ENCODE peak calls at places on chromosomes 16 and 17, in six cellular contexts. K, V, D, F, L and M are unnamed samples.

GRCh38 chr17:67947325-67947813 is 48.9 kb downstream of the C17orf58 start:
- DNase-seq in K (no peak), V (no peak), D (no peak), F (no peak), L (no peak), M (no peak)

GRCh38 chr17:45908460-45908859 is 14.1 kb downstream of the MAPT start:
- DNase-seq in D (no peak), F (no peak), L (no peak), V (no peak), K (no peak), M (no peak)

GRCh38 chr16:2699791-2700600 is 17.7 kb downstream of the KCTD5 start:
- DNase-seq in D (no peak), K (no peak), F (no peak), V (no peak), L (no peak), M (no peak)

GRCh38 chr16:1971678-1972489 is at the start of gene TBL3:
- DNase-seq in D (peak; percentile 94), K (peak; percentile 73), F (peak; percentile 97), L (peak; percentile 90), V (peak; percentile 96), M (peak; percentile 97)

GRCh38 chr17:6254036-6254435 is 180.9 kb downstream of the AIPL1 start:
- DNase-seq in V (no peak), L (no peak), F (no peak), D (no peak), K (no peak), M (peak; percentile 25)

GRCh38 chr17:21129023-21129681 is 2.4 kb downstream of the DHRS7B start:
- DNase-seq in F (no peak), L (peak; percentile 24), V (no peak), D (peak; percentile 22), K (no peak), M (no peak)

GRCh38 chr17:53470626-53471025 is 352.1 kb upstream of the KIF2B start:
- DNase-seq in K (no peak), V (no peak), F (no peak), L (no peak), D (no peak), M (no peak)

GRCh38 chr17:40529991-40530390 is 28.6 kb upstream of the TNS4 start:
- DNase-seq in D (no peak), K (no peak), L (no peak), V (no peak), F (no peak), M (no peak)

GRCh38 chr17:12053552-12053951 is 32.9 kb downstream of the MAP2K4 start:
- DNase-seq in V (no peak), F (no peak), K (no peak), D (no peak), L (no peak), M (no peak)

GRCh38 chr17:5592382-5592781 is 8.1 kb upstream of the NLRP1 start:
- DNase-seq in D (no peak), V (peak; percentile 69), K (no peak), F (peak; percentile 54), L (no peak), M (no peak)

GRCh38 chr17:78396436-78397335 is 18.2 kb downstream of the PGS1 start:
- DNase-seq in L (no peak), V (no peak), D (no peak), K (peak; percentile 40), F (no peak), M (no peak)

DNA sequence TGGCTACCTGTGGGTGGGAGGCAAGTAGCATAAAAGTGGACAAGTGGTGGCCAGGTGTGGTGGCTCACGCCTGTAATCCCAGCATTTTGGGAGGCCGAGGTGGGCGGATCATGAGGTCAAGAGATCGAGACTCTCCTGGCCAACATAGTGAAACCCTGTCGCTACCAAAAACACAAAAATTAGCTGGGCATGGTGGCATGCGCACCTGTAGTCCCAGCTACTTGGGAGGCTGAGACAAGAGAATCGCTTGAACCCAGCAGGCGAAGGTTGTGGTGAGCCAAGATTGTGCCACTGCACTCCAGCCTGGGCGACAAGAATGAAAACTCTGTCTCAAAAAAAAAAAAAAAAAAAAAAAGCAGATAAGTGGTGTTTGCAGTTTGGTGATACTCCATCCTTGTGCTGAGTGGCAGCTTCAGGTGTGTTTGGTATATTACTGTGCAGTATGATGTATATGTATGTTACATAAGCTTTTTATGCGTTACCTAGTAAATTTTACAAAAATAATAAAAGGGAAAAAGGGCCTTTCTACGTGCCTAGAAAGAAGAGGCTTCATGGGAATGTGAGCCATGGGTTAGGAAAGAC is 856 bp downstream of the ICAM2 start:
- DNase-seq in K (no peak), V (no peak), F (no peak), L (no peak), D (no peak), M (no peak)
- H3K4me3 ChIP-seq in K (peak overlapping the region; percentile 68), V (no peak overlapping the region), F (peak overlapping the region; percentile 94), L (no peak overlapping the region), D (peak overlapping the region; percentile 30), M (no peak overlapping the region)

GRCh38 chr17:56793947-56794346 is 39.8 kb downstream of the C17orf67 start:
- DNase-seq in L (no peak), V (peak; percentile 28), F (no peak), D (no peak), K (no peak), M (no peak)
- H3K36me3 ChIP-seq in L (no peaks in the 10 kb centered on the region), V (no peaks in the 10 kb centered on the region), F (no peaks in the 10 kb centered on the region), D (no peaks in the 10 kb centered on the region), K (no peaks in the 10 kb centered on the region), M (no peaks in the 10 kb centered on the region)

DNA sequence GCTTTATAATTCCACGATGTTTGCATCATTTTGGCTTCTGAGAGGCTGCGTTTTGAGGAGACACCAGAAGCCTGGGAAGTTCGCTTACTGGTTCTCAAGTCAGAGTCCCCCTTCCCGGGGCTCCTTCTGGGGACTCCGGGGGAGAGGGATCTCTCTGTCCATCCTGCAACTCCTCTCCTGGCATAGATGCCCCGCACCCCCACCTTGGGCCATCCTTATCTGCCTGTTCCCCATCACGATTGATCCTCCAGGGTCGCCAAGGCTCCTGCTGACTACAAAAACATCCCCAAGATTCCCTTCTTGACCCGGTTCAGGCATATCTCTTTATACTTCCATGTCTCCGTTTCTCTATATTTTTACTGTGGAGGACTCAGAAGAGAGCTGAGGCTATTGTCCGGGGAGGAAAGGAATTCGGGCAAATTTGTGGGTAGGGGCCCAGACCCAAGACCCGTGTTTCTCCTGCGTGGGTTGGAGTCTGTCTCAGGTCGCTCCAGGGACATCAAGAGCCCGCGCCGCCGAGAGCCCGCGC is 18.4 kb upstream of the HOXB13 start:
- DNase-seq in L (no peak), F (no peak), D (no peak), V (no peak), K (no peak), M (no peak)
- H3K4me3 ChIP-seq in L (peak overlapping the region; percentile 5), F (no peak overlapping the region), D (no peak overlapping the region), V (no peak overlapping the region), K (no peak overlapping the region), M (no peak overlapping the region)

GRCh38 chr17:35894206-35894605 is 14.0 kb upstream of the CCL5 start:
- DNase-seq in L (no peak), V (no peak), D (no peak), K (no peak), F (no peak), M (no peak)
- H3K36me3 ChIP-seq in L (no peaks in the 10 kb centered on the region), V (no peaks in the 10 kb centered on the region), D (no peaks in the 10 kb centered on the region), K (no peaks in the 10 kb centered on the region), F (no peaks in the 10 kb centered on the region), M (no peaks in the 10 kb centered on the region)

GRCh38 chr16:81073560-81074330 is 3.3 kb downstream of the C16orf46 start:
- DNase-seq in K (no peak), L (no peak), D (no peak), F (no peak), V (peak; percentile 64), M (no peak)
- H3K4me3 ChIP-seq in K (no peak overlapping the region), L (no peak overlapping the region), D (no peak overlapping the region), F (no peak overlapping the region), V (no peak overlapping the region), M (no peak overlapping the region)